ENCODE peak calls at places on chromosome 7, in seven cellular contexts. R, W, P, J, U, Z and Q are unnamed samples.

GRCh38 chr7:75776295-75776971 is 4.4 kb upstream of the CCL26 start:
- DNase-seq in R (peak), W (no peak), P (peak), J (no peak), U (no peak), Z (peak), Q (peak)

GRCh38 chr7:75536940-75537538 is 44.9 kb downstream of the SPDYE5 start:
- DNase-seq in R (no peak), W (no peak), P (no peak), J (no peak), U (no peak), Z (no peak), Q (no peak)

GRCh38 chr7:97167176-97167575 is 49.7 kb downstream of the SDHAF3 start:
- DNase-seq in R (no peak), W (no peak), P (no peak), J (no peak), U (no peak), Z (no peak), Q (no peak)

GRCh38 chr7:131574741-131575140 is 18.3 kb upstream of the PODXL start:
- DNase-seq in R (no peak), W (no peak), P (no peak), J (no peak), U (no peak), Z (no peak), Q (no peak)

GRCh38 chr7:75968012-75968411 is 26.4 kb downstream of the TMEM120A start:
- DNase-seq in R (no peak), W (no peak), P (no peak), J (no peak), U (no peak), Z (no peak), Q (no peak)

GRCh38 chr7:81908220-81908619 is 138.4 kb upstream of the HGF start:
- DNase-seq in R (no peak), W (no peak), P (no peak), J (no peak), U (no peak), Z (no peak), Q (no peak)

GRCh38 chr7:158094671-158095256 is 492.9 kb downstream of the PTPRN2 start:
- DNase-seq in R (no peak), W (no peak), P (no peak), J (no peak), U (no peak), Z (no peak), Q (no peak)

GRCh38 chr7:27303021-27303420 is 60.4 kb downstream of the EVX1 start:
- DNase-seq in R (no peak), W (no peak), P (no peak), J (no peak), U (no peak), Z (no peak), Q (no peak)

GRCh38 chr7:80783177-80783687 is 135.6 kb downstream of the SEMA3C start:
- DNase-seq in R (no peak), W (no peak), P (no peak), J (no peak), U (no peak), Z (no peak), Q (no peak)